ENCODE peak calls at places on chromosomes 1 and 21, in six cellular contexts. G, J, Q, V, Z and D are unnamed samples.

GRCh38 chr1:14913475-14914155 is 239.9 kb upstream of the TMEM51 start:
- DNase-seq in G (no peak), J (no peak), Q (no peak), V (no peak), Z (no peak), D (no peak)

GRCh38 chr1:21622466-21623315 is 46.5 kb downstream of the RAP1GAP start:
- DNase-seq in G (no peak), J (peak), Q (no peak), V (no peak), Z (no peak), D (no peak)

GRCh38 chr1:24964811-24965570 is 34.9 kb upstream of the RUNX3 start:
- DNase-seq in G (no peak), J (no peak), Q (no peak), V (no peak), Z (no peak), D (no peak)

GRCh38 chr1:89271616-89272015 is 1.0 kb downstream of the GBP5 start:
- DNase-seq in G (no peak), J (no peak), Q (no peak), V (no peak), Z (no peak), D (no peak)

GRCh38 chr21:45080639-45081414 is 6.4 kb downstream of the ADARB1 start:
- DNase-seq in G (no peak), J (no peak), Q (no peak), V (no peak), Z (no peak), D (no peak)

GRCh38 chr1:225611537-225612223 is 41.2 kb downstream of the ENAH start:
- DNase-seq in G (no peak), J (no peak), Q (no peak), V (no peak), Z (no peak), D (no peak)

GRCh38 chr1:246597340-246597739 is 31.1 kb downstream of the CNST start:
- DNase-seq in G (no peak), J (no peak), Q (no peak), V (peak), Z (no peak), D (peak)

GRCh38 chr21:21806711-21807597 is 808.7 kb downstream of the NCAM2 start:
- DNase-seq in G (no peak), J (no peak), Q (no peak), V (no peak), Z (no peak), D (no peak)

GRCh38 chr21:44018813-44019567 is 6.9 kb downstream of the TRAPPC10 start:
- DNase-seq in G (no peak), J (no peak), Q (no peak), V (no peak), Z (peak), D (no peak)

GRCh38 chr1:27122652-27123051 is 32.3 kb downstream of the SLC9A1 start:
- DNase-seq in G (peak), J (no peak), Q (no peak), V (peak), Z (peak), D (peak)

GRCh38 chr1:68725353-68725752 is 228.5 kb upstream of the DEPDC1 start:
- DNase-seq in G (no peak), J (no peak), Q (no peak), V (no peak), Z (no peak), D (peak)

GRCh38 chr21:16309250-16309971 is 579.6 kb downstream of the USP25 start:
- DNase-seq in G (no peak), J (no peak), Q (no peak), V (no peak), Z (no peak), D (no peak)

GRCh38 chr21:41610042-41610839 is 102.3 kb upstream of the TMPRSS2 start:
- DNase-seq in G (peak), J (peak), Q (no peak), V (peak), Z (peak), D (peak)

GRCh38 chr1:81827942-81828341 is 27.2 kb downstream of the ADGRL2 start:
- DNase-seq in G (no peak), J (no peak), Q (no peak), V (no peak), Z (no peak), D (no peak)

GRCh38 chr1:20485527-20486456 is at the start of gene CAMK2N1:
- DNase-seq in G (peak), J (peak), Q (no peak), V (peak), Z (peak), D (peak)

GRCh38 chr1:188706742-188707141 is 1770.9 kb downstream of the BRINP3 start:
- DNase-seq in G (peak), J (no peak), Q (no peak), V (peak), Z (no peak), D (peak)

GRCh38 chr1:903305-903704 is 20.4 kb upstream of the SAMD11 start:
- DNase-seq in G (no peak), J (no peak), Q (no peak), V (no peak), Z (no peak), D (no peak)

GRCh38 chr21:38725196-38726157 is 80.3 kb upstream of the ETS2 start:
- DNase-seq in G (no peak), J (no peak), Q (no peak), V (no peak), Z (no peak), D (no peak)

GRCh38 chr1:23344111-23344986 is at the start of gene HNRNPR:
- DNase-seq in G (peak), J (peak), Q (peak), V (peak), Z (peak), D (peak)
- TF ChIP-seq JUN in G (no peak), J (no peak), Q (no peak), V (no peak), Z (peak), D (no peak)

GRCh38 chr1:154326546-154327465 is 1.5 kb downstream of the ATP8B2 start:
- DNase-seq in G (no peak), J (no peak), Q (no peak), V (no peak), Z (peak), D (peak)
- TF ChIP-seq JUN in G (no peak), J (no peak), Q (no peak), V (no peak), Z (no peak), D (peak)

GRCh38 chr1:217076902-217077301 is 353.7 kb upstream of the ESRRG start:
- DNase-seq in G (no peak), J (no peak), Q (no peak), V (no peak), Z (no peak), D (no peak)

GRCh38 chr1:217079579-217079978 is 356.4 kb upstream of the ESRRG start:
- DNase-seq in G (no peak), J (no peak), Q (no peak), V (no peak), Z (no peak), D (no peak)

GRCh38 chr1:217078959-217079358 is 355.7 kb upstream of the ESRRG start:
- DNase-seq in G (no peak), J (no peak), Q (no peak), V (no peak), Z (no peak), D (no peak)

DNA sequence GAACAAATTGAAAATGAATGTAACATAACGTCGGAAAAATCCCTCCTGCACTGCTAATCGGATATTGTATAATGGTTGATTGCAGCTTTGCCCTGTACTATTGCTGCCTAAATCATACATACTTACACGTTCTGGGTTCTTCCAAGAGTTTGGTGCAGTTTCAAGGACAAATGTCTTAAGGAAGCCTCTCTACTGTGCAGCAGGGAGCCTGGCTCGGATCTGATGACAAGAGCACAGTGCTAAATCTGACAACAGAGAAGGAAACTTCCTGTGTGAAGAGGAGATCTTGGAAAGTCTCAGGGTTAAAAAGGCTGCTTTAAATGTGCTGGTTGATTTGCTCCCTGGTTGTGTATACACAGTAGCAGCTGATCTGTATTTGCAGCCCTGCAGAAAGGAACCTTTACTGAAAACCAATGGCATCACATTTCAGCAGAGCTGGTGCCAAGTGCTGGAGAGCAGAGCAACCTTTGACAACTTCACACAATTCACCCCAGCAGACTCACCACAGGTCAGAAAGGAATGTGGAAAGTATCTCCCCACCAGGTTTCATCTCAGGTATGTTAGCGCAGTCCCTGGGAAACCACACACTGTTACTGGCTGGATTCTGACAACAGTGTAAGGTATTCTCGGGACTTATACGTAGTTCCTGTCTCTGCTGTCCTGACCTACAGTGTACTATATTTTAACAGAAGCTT is 354.9 kb upstream of the ESRRG start:
- DNase-seq in G (no peak), J (no peak), Q (no peak), V (no peak), Z (no peak), D (no peak)
- TF ChIP-seq JUN in G (no peak), J (no peak), Q (no peak), V (no peak), Z (no peak), D (no peak)

GRCh38 chr1:206578115-206578935 is 33.9 kb downstream of the EIF2D start:
- DNase-seq in G (no peak), J (no peak), Q (no peak), V (no peak), Z (no peak), D (no peak)

GRCh38 chr1:206578959-206579358 is 33.3 kb downstream of the EIF2D start:
- DNase-seq in G (no peak), J (no peak), Q (no peak), V (no peak), Z (no peak), D (no peak)

GRCh38 chr1:206581571-206581981 is 30.7 kb downstream of the EIF2D start:
- DNase-seq in G (no peak), J (no peak), Q (no peak), V (no peak), Z (no peak), D (no peak)

GRCh38 chr1:206580438-206581113 is 31.7 kb downstream of the EIF2D start:
- DNase-seq in G (no peak), J (no peak), Q (no peak), V (no peak), Z (no peak), D (no peak)

GRCh38 chr1:206579747-206580437 is 32.4 kb downstream of the EIF2D start:
- DNase-seq in G (no peak), J (no peak), Q (no peak), V (no peak), Z (peak), D (no peak)
- TF ChIP-seq JUN in G (no peak), J (no peak), Q (no peak), V (no peak), Z (peak), D (no peak)